ENCODE peak calls at places on chromosomes 13 and 19, in six cellular contexts. E, J, Q, B, P and S are unnamed samples.

GRCh38 chr19:18117692-18118378 is 20.3 kb downstream of the MAST3 start:
- DNase-seq in E (peak; percentile 41), J (no peak), Q (peak; percentile 88), B (peak; percentile 82), P (peak; percentile 97), S (peak; percentile 74)

GRCh38 chr13:74372511-74372910 is 238.3 kb upstream of the KLF12 start:
- DNase-seq in E (no peak), J (no peak), Q (no peak), B (no peak), P (no peak), S (no peak)

GRCh38 chr19:6800991-6801396 is 28.5 kb downstream of the VAV1 start:
- DNase-seq in E (no peak), J (peak; percentile 7), Q (no peak), B (peak; percentile 99), P (no peak), S (peak; percentile 98)

GRCh38 chr19:10305139-10305806 is 4.3 kb downstream of the ZGLP1 start:
- DNase-seq in E (no peak), J (no peak), Q (peak; percentile 100), B (no peak), P (no peak), S (peak; percentile 52)

GRCh38 chr13:102779426-102780159 is 6.0 kb upstream of the TEX30 start:
- DNase-seq in E (no peak), J (no peak), Q (peak; percentile 88), B (no peak), P (no peak), S (no peak)

GRCh38 chr13:112704634-112705145 is 14.9 kb downstream of the ATP11A start:
- DNase-seq in E (no peak), J (no peak), Q (no peak), B (no peak), P (no peak), S (no peak)

GRCh38 chr19:37304190-37304883 is 66.6 kb upstream of the ZNF527 start:
- DNase-seq in E (no peak), J (no peak), Q (no peak), B (no peak), P (peak; percentile 64), S (no peak)

GRCh38 chr19:741506-742131 is 9.3 kb upstream of the MISP start:
- DNase-seq in E (no peak), J (no peak), Q (peak; percentile 74), B (peak; percentile 18), P (peak; percentile 70), S (no peak)

GRCh38 chr13:30418886-30419459 is 3.3 kb upstream of the UBE2L5 start:
- DNase-seq in E (no peak), J (no peak), Q (no peak), B (no peak), P (no peak), S (peak; percentile 34)

DNA sequence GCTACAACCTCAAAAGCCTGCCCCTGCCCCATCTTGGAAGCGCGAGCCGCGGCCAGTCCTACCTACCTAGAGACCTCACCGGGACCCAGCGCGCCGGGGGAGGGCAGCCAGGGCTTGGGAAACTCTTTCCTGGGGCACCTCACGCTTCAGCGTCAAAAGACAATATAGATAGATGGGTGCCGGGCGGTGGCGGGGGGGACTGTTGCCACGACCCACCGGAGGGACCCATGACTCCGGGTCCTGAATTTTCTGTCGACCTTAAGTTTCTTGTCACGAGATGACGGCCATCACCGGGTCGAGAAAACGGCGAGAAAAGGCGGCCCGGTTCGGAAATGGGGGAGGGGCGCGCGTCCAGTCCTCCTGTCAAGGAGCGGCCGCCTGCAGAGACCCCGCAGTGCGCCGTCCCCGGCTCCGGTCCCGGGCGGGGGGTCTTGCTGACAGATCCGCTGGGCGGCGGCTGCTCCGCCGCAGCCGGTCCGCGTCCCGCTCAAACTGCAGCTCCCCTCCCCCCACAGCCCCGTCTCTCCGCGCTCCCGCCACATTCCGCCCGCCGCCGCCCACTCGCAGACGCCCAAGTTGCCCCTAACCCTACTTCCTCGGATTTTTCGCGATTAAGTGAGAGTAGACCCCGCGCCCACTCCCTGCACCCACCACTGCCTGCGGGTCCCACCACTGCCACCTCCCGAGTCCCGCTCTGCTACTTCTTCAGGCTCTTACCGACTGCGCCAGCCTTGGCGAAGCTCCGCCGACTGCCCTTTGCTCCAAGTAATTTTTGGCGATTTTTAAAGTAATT is 66.1 kb downstream of the KCNRG start:
- DNase-seq in E (no peak), J (no peak), Q (peak; percentile 75), B (no peak), P (peak; percentile 85), S (peak; percentile 58)
- TF ChIP-seq CTCF in E (no peak), J (no peak), Q (no peak), B (peak; percentile 16), P (peak; percentile 54), S (peak; percentile 14)

GRCh38 chr13:48493076-48493765 is 39.7 kb downstream of the RCBTB2 start:
- DNase-seq in E (no peak), J (no peak), Q (peak; percentile 24), B (no peak), P (no peak), S (peak; percentile 30)
- H3K4me3 ChIP-seq in E (no peak overlapping the region), J (no peak overlapping the region), Q (no peak overlapping the region), B (no peak overlapping the region), P (no peak overlapping the region), S (no peak overlapping the region)

GRCh38 chr19:5309438-5310204 is 31.0 kb downstream of the PTPRS start:
- DNase-seq in E (no peak), J (no peak), Q (no peak), B (no peak), P (no peak), S (no peak)
- TF ChIP-seq CTCF in E (no peak), J (no peak), Q (no peak), B (no peak), P (no peak), S (no peak)

DNA sequence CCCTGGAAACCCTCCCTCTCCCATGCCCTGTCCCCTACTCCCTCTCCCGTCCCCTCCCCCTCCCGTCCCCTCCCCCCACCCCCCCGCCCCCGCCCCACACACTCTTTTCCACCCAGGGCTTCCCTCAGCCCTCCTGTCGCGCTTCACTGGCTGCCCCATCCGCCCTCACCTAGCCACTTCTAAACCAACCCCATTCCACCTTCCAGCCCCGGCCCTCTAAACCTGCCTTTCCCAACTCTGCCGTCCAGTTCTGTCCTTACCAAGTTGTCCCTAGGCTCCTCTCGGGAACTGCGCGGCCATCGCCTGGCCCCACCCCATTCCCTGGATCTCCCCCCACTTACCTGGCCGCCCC is 972 bp downstream of the RGL3 start:
- DNase-seq in E (no peak), J (no peak), Q (no peak), B (no peak), P (no peak), S (no peak)
- H3K4me3 ChIP-seq in E (no peak overlapping the region), J (no peak overlapping the region), Q (no peak overlapping the region), B (peak overlapping the region; percentile 72), P (peak overlapping the region; percentile 64), S (no peak overlapping the region)

GRCh38 chr19:20244356-20244755 is 77.3 kb downstream of the ZNF486 start:
- DNase-seq in E (no peak), J (no peak), Q (no peak), B (no peak), P (no peak), S (no peak)

GRCh38 chr19:20245309-20245708 is 78.3 kb downstream of the ZNF486 start:
- DNase-seq in E (no peak), J (no peak), Q (no peak), B (no peak), P (no peak), S (no peak)

GRCh38 chr19:20243629-20244028 is 76.6 kb downstream of the ZNF486 start:
- DNase-seq in E (no peak), J (no peak), Q (no peak), B (no peak), P (no peak), S (no peak)

GRCh38 chr19:20250627-20251026 is 83.6 kb downstream of the ZNF486 start:
- DNase-seq in E (no peak), J (no peak), Q (no peak), B (no peak), P (no peak), S (no peak)

DNA sequence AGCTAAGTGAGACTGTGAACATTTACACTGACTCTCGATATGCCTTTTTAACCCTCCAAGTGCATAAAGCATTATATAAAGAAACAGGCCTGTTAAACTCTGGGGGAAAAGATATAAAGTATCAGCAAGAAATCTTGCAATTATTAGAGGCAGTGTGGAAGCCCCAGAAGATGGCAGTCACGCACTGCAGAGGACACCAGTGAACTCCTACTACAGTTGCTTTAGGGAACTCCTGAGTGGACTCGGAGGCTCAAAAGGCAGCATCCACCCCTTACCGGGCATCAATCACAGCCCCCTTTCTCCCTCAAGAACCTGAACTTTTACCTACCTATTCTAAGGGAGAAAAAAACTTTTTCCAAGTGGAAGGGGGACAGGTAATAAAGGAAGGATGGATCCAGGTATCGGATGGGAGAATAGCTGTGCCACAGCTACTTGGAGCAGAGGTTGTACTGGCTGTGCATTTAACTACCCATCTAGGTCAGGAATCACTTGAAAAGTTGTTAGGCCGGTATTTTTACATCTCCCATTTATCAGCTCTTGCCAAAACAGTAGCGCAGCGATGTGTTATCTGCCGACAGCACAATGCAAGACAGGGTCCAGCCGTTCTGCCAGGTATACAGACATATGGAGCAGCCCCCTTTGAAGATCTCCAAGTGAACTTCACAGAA is 80.1 kb downstream of the ZNF486 start:
- DNase-seq in E (no peak), J (no peak), Q (peak; percentile 48), B (peak; percentile 5), P (peak; percentile 63), S (peak; percentile 33)
- TF ChIP-seq CTCF in E (no peak), J (peak; percentile 51), Q (peak; percentile 20), B (no peak), P (peak; percentile 63), S (peak; percentile 54)

GRCh38 chr19:35029737-35030256 is 473 bp upstream of the SCN1B start:
- DNase-seq in E (no peak), J (no peak), Q (no peak), B (no peak), P (no peak), S (no peak)
- H3K4me3 ChIP-seq in E (peak overlapping the region; percentile 23), J (peak overlapping the region; percentile 46), Q (no peak overlapping the region), B (peak overlapping the region; percentile 61), P (peak overlapping the region; percentile 82), S (no peak overlapping the region)